ENCODE peak calls at places on chromosomes 5 and 9, in nine cellular contexts. One of them, this sample, is unnamed. For H3K4me1, the result is how much of the 10 kb centered on the place peaks cover.

GRCh38 chr9:96187108-96187695 is 114.8 kb downstream of the HSD17B3 start:
- DNase-seq in lung: no peak
- DNase-seq in gastrocnemius medialis: no peak
- DNase-seq in HCT116: no peak
- DNase-seq in MM.1S: no peak
- DNase-seq in heart left ventricle: no peak
- DNase-seq in heart right ventricle: no peak
- DNase-seq in tibial nerve: no peak
- DNase-seq in GM23338: peak
- DNase-seq in this sample: no peak

GRCh38 chr5:95281211-95281610 is 3.7 kb downstream of the MCTP1 start:
- DNase-seq in gastrocnemius medialis: no peak
- DNase-seq in heart right ventricle: no peak
- DNase-seq in HCT116: peak
- DNase-seq in tibial nerve: no peak
- DNase-seq in heart left ventricle: no peak
- DNase-seq in MM.1S: no peak
- DNase-seq in GM23338: peak
- DNase-seq in lung: no peak
- DNase-seq in this sample: no peak

GRCh38 chr5:93621340-93621872 is 38.4 kb downstream of the NR2F1 start:
- DNase-seq in lung: peak
- DNase-seq in MM.1S: no peak
- DNase-seq in heart right ventricle: peak
- DNase-seq in gastrocnemius medialis: peak
- DNase-seq in GM23338: peak
- DNase-seq in HCT116: no peak
- DNase-seq in heart left ventricle: peak
- DNase-seq in tibial nerve: peak
- DNase-seq in this sample: no peak

GRCh38 chr9:121731919-121732318 is 80.5 kb downstream of the DAB2IP start:
- DNase-seq in lung: no peak
- DNase-seq in heart right ventricle: no peak
- DNase-seq in gastrocnemius medialis: no peak
- DNase-seq in tibial nerve: no peak
- DNase-seq in heart left ventricle: no peak
- DNase-seq in MM.1S: no peak
- DNase-seq in HCT116: no peak
- DNase-seq in GM23338: no peak
- DNase-seq in this sample: no peak

GRCh38 chr5:84816746-84817547 is 432.3 kb upstream of the EDIL3 start:
- DNase-seq in heart left ventricle: no peak
- DNase-seq in gastrocnemius medialis: no peak
- DNase-seq in heart right ventricle: no peak
- DNase-seq in MM.1S: no peak
- DNase-seq in lung: no peak
- DNase-seq in GM23338: no peak
- DNase-seq in HCT116: no peak
- DNase-seq in tibial nerve: no peak
- DNase-seq in this sample: no peak

GRCh38 chr5:147208134-147208533 is 26.7 kb upstream of the STK32A start:
- DNase-seq in HCT116: no peak
- DNase-seq in GM23338: no peak
- DNase-seq in tibial nerve: no peak
- DNase-seq in MM.1S: no peak
- DNase-seq in gastrocnemius medialis: no peak
- DNase-seq in heart right ventricle: no peak
- DNase-seq in lung: no peak
- DNase-seq in heart left ventricle: no peak
- DNase-seq in this sample: no peak

GRCh38 chr5:93995126-93995621 is 253.8 kb upstream of the POU5F2 start:
- DNase-seq in MM.1S: no peak
- DNase-seq in heart left ventricle: no peak
- DNase-seq in lung: no peak
- DNase-seq in gastrocnemius medialis: no peak
- DNase-seq in HCT116: no peak
- DNase-seq in GM23338: no peak
- DNase-seq in heart right ventricle: no peak
- DNase-seq in tibial nerve: no peak
- DNase-seq in this sample: no peak

GRCh38 chr9:117772960-117773359 is 68.8 kb downstream of the TLR4 start:
- DNase-seq in MM.1S: no peak
- DNase-seq in tibial nerve: no peak
- DNase-seq in heart right ventricle: no peak
- DNase-seq in HCT116: no peak
- DNase-seq in heart left ventricle: no peak
- DNase-seq in lung: no peak
- DNase-seq in GM23338: no peak
- DNase-seq in gastrocnemius medialis: no peak
- DNase-seq in this sample: no peak

GRCh38 chr9:81391457-81391825 is 297.9 kb downstream of the TLE1 start:
- DNase-seq in tibial nerve: no peak
- DNase-seq in GM23338: no peak
- DNase-seq in HCT116: no peak
- DNase-seq in heart left ventricle: no peak
- DNase-seq in heart right ventricle: no peak
- DNase-seq in MM.1S: no peak
- DNase-seq in lung: no peak
- DNase-seq in gastrocnemius medialis: no peak
- DNase-seq in this sample: no peak

GRCh38 chr5:76941000-76941399 is 11.8 kb upstream of the CRHBP start:
- DNase-seq in tibial nerve: no peak
- DNase-seq in heart right ventricle: no peak
- DNase-seq in GM23338: no peak
- DNase-seq in HCT116: no peak
- DNase-seq in MM.1S: no peak
- DNase-seq in gastrocnemius medialis: no peak
- DNase-seq in heart left ventricle: no peak
- DNase-seq in lung: no peak
- DNase-seq in this sample: no peak

DNA sequence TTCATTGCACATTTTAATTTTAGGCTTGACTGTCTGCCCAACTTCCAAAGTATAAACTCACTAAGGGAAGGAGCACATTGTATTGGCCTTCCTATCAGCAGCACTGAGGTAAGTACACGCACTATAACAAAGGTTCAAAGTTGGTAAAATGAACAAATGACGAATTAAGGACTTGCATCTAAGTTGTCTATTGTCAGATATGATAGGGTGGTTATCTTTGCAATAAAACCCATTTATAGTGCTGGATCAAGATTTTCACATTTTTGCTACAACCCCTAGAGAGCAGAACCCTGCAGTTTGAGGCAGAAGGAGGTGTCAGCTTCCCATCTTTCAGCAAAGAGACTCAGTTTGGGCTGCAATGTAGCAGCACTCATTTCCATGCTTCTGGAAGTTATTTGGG is 5.1 kb downstream of the HOMER1 start:
- DNase-seq in MM.1S: no peak
- DNase-seq in gastrocnemius medialis: no peak
- DNase-seq in lung: no peak
- DNase-seq in HCT116: no peak
- DNase-seq in heart left ventricle: no peak
- DNase-seq in GM23338: no peak
- DNase-seq in heart right ventricle: no peak
- DNase-seq in tibial nerve: no peak
- DNase-seq in this sample: no peak
- H3K4me3 ChIP-seq in MM.1S: no peak
- H3K4me3 ChIP-seq in gastrocnemius medialis: peak
- H3K4me3 ChIP-seq in lung: no peak
- H3K4me3 ChIP-seq in HCT116: no peak
- H3K4me3 ChIP-seq in heart left ventricle: no peak
- H3K4me3 ChIP-seq in GM23338: peak
- H3K4me3 ChIP-seq in heart right ventricle: peak
- H3K4me3 ChIP-seq in tibial nerve: no peak
- H3K4me3 ChIP-seq in this sample: no peak

GRCh38 chr5:78509884-78510769 is 138.4 kb downstream of the LHFPL2 start:
- DNase-seq in heart right ventricle: peak
- DNase-seq in gastrocnemius medialis: peak
- DNase-seq in lung: peak
- DNase-seq in tibial nerve: no peak
- DNase-seq in heart left ventricle: peak
- DNase-seq in HCT116: no peak
- DNase-seq in GM23338: peak
- DNase-seq in MM.1S: peak
- DNase-seq in this sample: peak
- H3K27ac ChIP-seq in heart right ventricle: no peak
- H3K27ac ChIP-seq in gastrocnemius medialis: peak
- H3K27ac ChIP-seq in lung: peak
- H3K27ac ChIP-seq in tibial nerve: peak
- H3K27ac ChIP-seq in heart left ventricle: no peak
- H3K27ac ChIP-seq in HCT116: no peak
- H3K27ac ChIP-seq in GM23338: no peak
- H3K27ac ChIP-seq in MM.1S: no peak
- H3K27ac ChIP-seq in this sample: no peak

GRCh38 chr5:143016777-143017374 is 246.7 kb downstream of the ARHGAP26 start:
- DNase-seq in GM23338: peak
- DNase-seq in heart right ventricle: peak
- DNase-seq in HCT116: no peak
- DNase-seq in gastrocnemius medialis: no peak
- DNase-seq in heart left ventricle: no peak
- DNase-seq in lung: no peak
- DNase-seq in tibial nerve: no peak
- DNase-seq in MM.1S: peak
- DNase-seq in this sample: peak

GRCh38 chr5:143011621-143012020 is 241.4 kb downstream of the ARHGAP26 start:
- DNase-seq in lung: no peak
- DNase-seq in HCT116: no peak
- DNase-seq in tibial nerve: no peak
- DNase-seq in gastrocnemius medialis: no peak
- DNase-seq in GM23338: no peak
- DNase-seq in MM.1S: no peak
- DNase-seq in heart left ventricle: no peak
- DNase-seq in heart right ventricle: no peak
- DNase-seq in this sample: no peak

GRCh38 chr5:143014017-143014651 is 244.0 kb downstream of the ARHGAP26 start:
- DNase-seq in MM.1S: no peak
- DNase-seq in heart right ventricle: no peak
- DNase-seq in heart left ventricle: peak
- DNase-seq in GM23338: peak
- DNase-seq in tibial nerve: no peak
- DNase-seq in lung: peak
- DNase-seq in gastrocnemius medialis: peak
- DNase-seq in HCT116: no peak
- DNase-seq in this sample: no peak

GRCh38 chr5:143010335-143010734 is 240.2 kb downstream of the ARHGAP26 start:
- DNase-seq in heart left ventricle: no peak
- DNase-seq in lung: no peak
- DNase-seq in heart right ventricle: no peak
- DNase-seq in MM.1S: no peak
- DNase-seq in GM23338: no peak
- DNase-seq in HCT116: no peak
- DNase-seq in gastrocnemius medialis: no peak
- DNase-seq in tibial nerve: no peak
- DNase-seq in this sample: no peak

DNA sequence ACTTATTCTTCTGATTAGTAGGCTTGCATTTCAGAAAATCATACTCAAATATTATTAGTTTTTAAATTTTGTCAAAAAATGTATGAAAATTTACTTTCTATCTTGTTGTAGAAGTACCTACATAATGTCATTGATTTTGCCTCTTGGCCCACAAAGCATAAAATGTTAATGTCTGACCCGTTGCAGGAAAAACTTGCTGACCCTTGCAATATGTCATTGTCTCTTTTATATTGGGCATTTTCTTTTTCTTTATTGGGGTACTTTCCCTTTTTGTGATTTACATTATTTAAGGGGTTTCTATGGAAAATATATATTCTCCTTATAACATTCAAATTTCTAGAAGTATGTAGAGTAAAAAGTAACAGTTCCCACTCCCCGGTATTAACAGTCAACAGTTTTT is 243.0 kb downstream of the ARHGAP26 start:
- DNase-seq in heart right ventricle: no peak
- DNase-seq in MM.1S: no peak
- DNase-seq in lung: no peak
- DNase-seq in gastrocnemius medialis: no peak
- DNase-seq in GM23338: no peak
- DNase-seq in HCT116: no peak
- DNase-seq in tibial nerve: no peak
- DNase-seq in heart left ventricle: no peak
- DNase-seq in this sample: no peak
- H3K4me1 ChIP-seq in heart right ventricle: under half
- H3K4me1 ChIP-seq in MM.1S: under half
- H3K4me1 ChIP-seq in lung: under half
- H3K4me1 ChIP-seq in gastrocnemius medialis: under half
- H3K4me1 ChIP-seq in GM23338: under half
- H3K4me1 ChIP-seq in HCT116: under half
- H3K4me1 ChIP-seq in tibial nerve: under half
- H3K4me1 ChIP-seq in heart left ventricle: under half
- H3K4me1 ChIP-seq in this sample: under half

DNA sequence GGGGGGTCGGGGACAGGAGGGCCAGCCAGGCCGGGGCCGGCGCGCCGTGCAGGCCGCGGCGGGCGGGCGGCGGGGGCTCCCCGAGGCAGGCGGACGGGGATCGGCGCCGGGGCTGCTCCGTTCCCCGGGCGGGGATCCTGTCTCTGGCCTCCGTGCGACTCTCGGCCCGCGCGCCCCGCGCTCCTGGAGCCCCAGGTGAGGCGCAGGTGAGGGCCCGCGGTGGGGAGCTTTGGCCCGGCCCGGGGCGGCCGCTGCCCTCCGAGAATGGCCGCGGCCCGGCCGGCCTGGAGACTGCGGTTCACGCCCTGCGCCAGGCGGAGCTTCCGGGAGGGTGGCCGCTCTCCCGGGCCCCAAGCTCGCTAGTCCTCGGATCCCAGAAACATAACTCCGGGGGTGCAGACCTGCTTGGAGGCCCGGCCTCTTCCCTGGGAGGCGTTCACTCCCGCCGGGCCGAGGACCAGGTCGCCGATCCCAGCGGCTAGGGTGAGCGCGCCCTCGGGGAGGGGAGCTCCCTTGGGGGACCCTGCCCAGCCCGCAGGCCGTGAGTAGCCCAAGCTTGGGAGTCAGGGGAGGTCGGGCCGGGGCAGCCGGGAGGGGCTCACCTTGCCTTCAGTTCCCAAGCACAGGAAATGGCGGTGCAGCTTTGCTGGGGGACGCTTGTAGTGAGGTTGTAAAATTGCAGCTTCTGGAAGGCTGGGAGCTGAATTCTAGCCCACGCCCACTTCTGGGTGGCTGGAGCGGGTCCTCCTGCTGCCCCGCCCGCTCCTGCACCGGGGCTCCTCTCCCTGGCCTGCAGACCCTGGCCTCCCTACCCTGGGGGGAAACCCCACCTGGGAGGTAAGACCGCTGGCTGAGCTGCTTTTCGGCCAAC is 724 bp downstream of the PPP1R26 start:
- DNase-seq in gastrocnemius medialis: no peak
- DNase-seq in MM.1S: peak
- DNase-seq in tibial nerve: no peak
- DNase-seq in heart right ventricle: no peak
- DNase-seq in GM23338: peak
- DNase-seq in heart left ventricle: no peak
- DNase-seq in HCT116: no peak
- DNase-seq in lung: no peak
- DNase-seq in this sample: no peak
- H3K4me3 ChIP-seq in gastrocnemius medialis: peak
- H3K4me3 ChIP-seq in MM.1S: peak
- H3K4me3 ChIP-seq in tibial nerve: peak
- H3K4me3 ChIP-seq in heart right ventricle: peak
- H3K4me3 ChIP-seq in GM23338: peak
- H3K4me3 ChIP-seq in heart left ventricle: peak
- H3K4me3 ChIP-seq in HCT116: peak
- H3K4me3 ChIP-seq in lung: peak
- H3K4me3 ChIP-seq in this sample: peak